ENCODE peak calls at places on chromosome 21, in ten cellular contexts. Z is IMR-90, X is SK-N-SH, J is fibroblast of lung, H is endothelial cell of umbilical vein, O is neuronal stem cell, N is Karpas-422, F is neural progenitor cell, Y is HCT116, U is GM12878. S is an unnamed sample.

GRCh38 chr21:34553199-34553952 is 41.4 kb upstream of the KCNE1 start:
- DNase-seq in Z (peak; percentile 82), X (no peak), J (peak; percentile 67), H (peak; percentile 96), O (no peak), N (no peak), F (peak; percentile 51), Y (peak; percentile 10), U (no peak), S (no peak)

GRCh38 chr21:35026617-35027557 is 22.2 kb downstream of the RUNX1 start:
- DNase-seq in Z (peak; percentile 48), X (no peak), J (peak; percentile 64), H (peak; percentile 11), O (peak; percentile 21), N (peak; percentile 90), F (peak; percentile 66), Y (no peak), U (no peak), S (peak; percentile 63)

GRCh38 chr21:15895142-15896106 is 165.6 kb downstream of the USP25 start:
- DNase-seq in Z (peak; percentile 2), X (no peak), J (peak; percentile 26), H (no peak), O (no peak), N (no peak), F (no peak), Y (no peak), U (no peak), S (no peak)

GRCh38 chr21:14617836-14618235 is 71.7 kb upstream of the SAMSN1 start:
- DNase-seq in Z (no peak), X (no peak), J (no peak), H (no peak), O (no peak), N (no peak), F (no peak), Y (no peak), U (no peak), S (no peak)

GRCh38 chr21:39788383-39788782 is 43.4 kb downstream of the IGSF5 start:
- DNase-seq in Z (peak; percentile 12), X (peak; percentile 75), J (peak; percentile 26), H (peak; percentile 70), O (peak; percentile 77), N (peak; percentile 48), F (peak; percentile 91), Y (peak; percentile 66), U (no peak), S (peak; percentile 75)

GRCh38 chr21:14888202-14888601 is 176.6 kb downstream of the NRIP1 start:
- DNase-seq in Z (no peak), X (no peak), J (no peak), H (no peak), O (no peak), N (no peak), F (no peak), Y (no peak), U (no peak), S (no peak)

GRCh38 chr21:34808569-34809204 is 139.9 kb downstream of the CLIC6 start:
- DNase-seq in Z (peak; percentile 88), X (no peak), J (peak; percentile 91), H (peak; percentile 27), O (no peak), N (peak; percentile 63), F (no peak), Y (no peak), U (no peak), S (no peak)

GRCh38 chr21:31117046-31117916 is 79.0 kb upstream of the KRTAP19-8 start:
- DNase-seq in Z (peak; percentile 86), X (no peak), J (peak; percentile 81), H (no peak), O (no peak), N (no peak), F (no peak), Y (peak; percentile 50), U (no peak), S (no peak)

GRCh38 chr21:16279658-16280581 is 550.1 kb downstream of the USP25 start:
- DNase-seq in Z (peak; percentile 10), X (no peak), J (peak; percentile 55), H (peak; percentile 70), O (peak; percentile 75), N (no peak), F (peak; percentile 77), Y (no peak), U (no peak), S (no peak)

GRCh38 chr21:32256873-32257620 is 21.8 kb downstream of the MIS18A start:
- DNase-seq in Z (peak; percentile 91), X (peak; percentile 85), J (peak; percentile 94), H (peak; percentile 95), O (no peak), N (no peak), F (no peak), Y (no peak), U (no peak), S (peak; percentile 47)

GRCh38 chr21:29656504-29657227 is 283.1 kb downstream of the GRIK1 start:
- DNase-seq in Z (peak; percentile 85), X (no peak), J (peak; percentile 78), H (peak; percentile 91), O (no peak), N (no peak), F (no peak), Y (no peak), U (no peak), S (no peak)

GRCh38 chr21:37365657-37366487 is 701 bp upstream of the DYRK1A start:
- DNase-seq in Z (peak; percentile 45), X (no peak), J (peak; percentile 52), H (peak; percentile 70), O (peak; percentile 75), N (peak; percentile 76), F (peak; percentile 91), Y (no peak), U (no peak), S (peak; percentile 72)

GRCh38 chr21:37551406-37552355 is 185.1 kb downstream of the DYRK1A start:
- DNase-seq in Z (no peak), X (no peak), J (peak; percentile 39), H (peak; percentile 49), O (no peak), N (no peak), F (no peak), Y (no peak), U (no peak), S (peak; percentile 38)

GRCh38 chr21:29372063-29372802 is 73.5 kb downstream of the BACH1 start:
- DNase-seq in Z (peak; percentile 84), X (peak; percentile 50), J (peak; percentile 89), H (peak; percentile 75), O (peak; percentile 71), N (peak; percentile 94), F (peak; percentile 81), Y (peak; percentile 67), U (peak; percentile 59), S (peak; percentile 75)

GRCh38 chr21:34908424-34909055 is 140.6 kb downstream of the RUNX1 start:
- DNase-seq in Z (no peak), X (no peak), J (peak; percentile 46), H (no peak), O (no peak), N (no peak), F (no peak), Y (no peak), U (no peak), S (peak; percentile 62)

DNA sequence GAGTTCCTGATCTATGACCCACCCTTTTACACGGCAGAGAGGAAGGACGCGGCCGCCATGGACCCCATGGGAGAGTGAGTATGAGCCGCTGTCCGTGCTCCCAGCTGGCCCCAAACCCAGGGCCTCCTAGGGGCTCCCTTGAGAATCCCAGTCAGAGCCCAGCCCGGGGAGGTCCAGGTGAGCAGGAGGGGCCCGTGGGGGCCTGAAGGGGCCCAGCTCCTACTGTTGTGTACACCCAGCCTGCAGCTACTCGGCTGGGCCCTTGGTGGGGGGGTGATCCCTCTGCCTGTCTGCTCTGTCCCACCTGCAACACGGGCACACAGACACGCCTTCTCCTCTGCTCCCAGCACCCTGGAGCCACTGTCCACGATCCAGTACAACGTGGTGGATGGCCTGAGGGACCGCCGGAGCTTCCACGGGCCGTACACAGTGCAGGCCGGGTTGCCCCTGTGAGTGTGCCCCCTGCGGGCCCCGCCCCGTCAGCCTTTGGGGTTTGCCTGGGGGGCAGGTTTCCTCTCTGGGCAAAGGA is 28.6 kb upstream of the LRRC3 start:
- DNase-seq in Z (no peak), X (no peak), J (no peak), H (no peak), O (no peak), N (no peak), F (no peak), Y (no peak), U (no peak), S (no peak)
- H3K4me3 ChIP-seq in Z (no peak overlapping the region), X (no peak overlapping the region), J (no peak overlapping the region), H (no peak overlapping the region), O (no peak overlapping the region), N (no peak overlapping the region), F (no peak overlapping the region), Y (peak overlapping the region; percentile 88), U (no peak overlapping the region), S (no peak overlapping the region)

GRCh38 chr21:41923641-41924342 is 30.0 kb downstream of the C2CD2 start:
- DNase-seq in Z (peak; percentile 47), X (no peak), J (peak; percentile 48), H (no peak), O (no peak), N (no peak), F (no peak), Y (no peak), U (no peak), S (no peak)
- H3K9ac ChIP-seq in Z (no peak overlapping the region), X (no peak overlapping the region), J (peak overlapping the region; percentile 48), H (no peak overlapping the region), O (no peak overlapping the region), N (no peak overlapping the region), F (no peak overlapping the region), Y (no peak overlapping the region), U (peak overlapping the region; percentile 64), S (no peak overlapping the region)

DNA sequence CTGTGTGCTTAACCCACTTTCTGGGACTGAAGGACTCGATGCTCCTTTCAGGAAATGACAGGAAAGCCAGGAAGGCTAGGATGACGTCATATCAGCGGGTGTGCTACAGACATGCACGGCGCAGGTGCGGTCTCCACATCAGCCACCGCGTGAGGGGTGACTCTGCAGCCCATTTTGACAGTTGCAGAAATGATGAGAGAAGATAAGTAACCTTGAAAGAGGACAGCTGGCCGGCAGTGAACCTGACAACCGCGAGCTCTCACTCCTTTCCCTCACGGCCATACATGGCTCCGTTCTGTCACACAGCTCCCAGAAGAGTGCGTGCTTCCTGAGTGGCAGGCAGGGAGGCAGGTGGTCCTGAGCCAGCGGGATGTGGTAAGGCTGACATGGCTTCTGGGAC is 1.7 kb upstream of the KRTAP10-5 start:
- DNase-seq in Z (no peak), X (no peak), J (no peak), H (no peak), O (no peak), N (no peak), F (no peak), Y (no peak), U (no peak), S (no peak)
- H3K9me3 ChIP-seq in Z (peaks cover 11% of the 10 kb centered on the region), X (no peaks in the 10 kb centered on the region), J (no peaks in the 10 kb centered on the region), H (no peaks in the 10 kb centered on the region), O (peaks cover 6% of the 10 kb centered on the region), N (no peaks in the 10 kb centered on the region), F (peaks cover 7% of the 10 kb centered on the region), Y (no peaks in the 10 kb centered on the region), U (peaks cover 5% of the 10 kb centered on the region), S (no peaks in the 10 kb centered on the region)

DNA sequence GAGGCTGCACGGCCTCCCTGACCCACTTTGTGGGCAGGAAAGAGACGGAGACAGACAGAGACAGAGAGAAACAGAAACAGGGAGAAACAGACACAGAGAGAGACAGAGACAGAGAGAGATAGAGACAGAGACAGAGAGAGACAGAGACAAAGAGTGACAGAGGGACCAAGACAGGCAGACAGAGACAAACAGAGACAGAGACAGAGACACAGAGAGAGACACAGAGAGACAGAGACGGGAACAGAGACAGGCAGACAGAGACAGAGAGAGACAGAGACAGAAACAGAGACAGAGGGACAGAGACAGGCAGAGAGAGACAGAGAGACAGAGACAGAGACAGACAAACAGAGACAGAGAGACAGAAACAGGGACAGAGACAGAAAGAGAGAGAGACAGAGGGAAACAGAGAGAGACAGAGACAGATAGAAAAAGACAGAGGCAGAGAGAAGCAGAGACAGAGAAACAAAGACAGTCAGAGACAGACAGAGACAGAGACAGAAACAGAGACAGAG is 3.1 kb downstream of the COL6A1 start:
- DNase-seq in Z (no peak), X (no peak), J (no peak), H (no peak), O (no peak), N (no peak), F (no peak), Y (no peak), U (no peak), S (no peak)
- H3K4me3 ChIP-seq in Z (peak overlapping the region; percentile 95), X (no peak overlapping the region), J (peak overlapping the region; percentile 51), H (no peak overlapping the region), O (no peak overlapping the region), N (no peak overlapping the region), F (no peak overlapping the region), Y (no peak overlapping the region), U (no peak overlapping the region), S (no peak overlapping the region)

S was measured in colonic mucosa.